ENCODE peak calls at places on chromosomes 16 and 17, in seven cellular contexts. One of them, this sample, is unnamed.

GRCh38 chr17:62790554-62790953 is 17.6 kb downstream of the MARCHF10 start:
- DNase-seq in aorta: no peak
- DNase-seq in activated CD4-positive, alpha-beta memory T cell treated with anti-CD3 and anti-CD28 coated beads, Interleukin-2, amount 10 ng/mL, durations not matched to agents 7 days and 5 days: no peak
- DNase-seq in cardiac septum: no peak
- DNase-seq in CD4-positive, alpha-beta T cell: no peak
- DNase-seq in stimulated activated CD4-positive, alpha-beta T cell treated with anti-CD3 and anti-CD28 coated beads, TNF-alpha, amount 100 ng/mL, for 1 hour: no peak
- DNase-seq in left lung: no peak
- DNase-seq in this sample: no peak

GRCh38 chr17:50102164-50102991 is 7.2 kb downstream of the PDK2 start:
- DNase-seq in aorta: peak
- DNase-seq in activated CD4-positive, alpha-beta memory T cell treated with anti-CD3 and anti-CD28 coated beads, Interleukin-2, amount 10 ng/mL, durations not matched to agents 7 days and 5 days: no peak
- DNase-seq in cardiac septum: peak
- DNase-seq in CD4-positive, alpha-beta T cell: no peak
- DNase-seq in stimulated activated CD4-positive, alpha-beta T cell treated with anti-CD3 and anti-CD28 coated beads, TNF-alpha, amount 100 ng/mL, for 1 hour: no peak
- DNase-seq in left lung: peak
- DNase-seq in this sample: peak

GRCh38 chr16:13554020-13554419 is 365.9 kb upstream of the ERCC4 start:
- DNase-seq in aorta: no peak
- DNase-seq in activated CD4-positive, alpha-beta memory T cell treated with anti-CD3 and anti-CD28 coated beads, Interleukin-2, amount 10 ng/mL, durations not matched to agents 7 days and 5 days: no peak
- DNase-seq in cardiac septum: no peak
- DNase-seq in CD4-positive, alpha-beta T cell: no peak
- DNase-seq in stimulated activated CD4-positive, alpha-beta T cell treated with anti-CD3 and anti-CD28 coated beads, TNF-alpha, amount 100 ng/mL, for 1 hour: no peak
- DNase-seq in left lung: no peak
- DNase-seq in this sample: no peak

GRCh38 chr17:57586099-57586702 is 158.9 kb downstream of the CCDC182 start:
- DNase-seq in aorta: no peak
- DNase-seq in activated CD4-positive, alpha-beta memory T cell treated with anti-CD3 and anti-CD28 coated beads, Interleukin-2, amount 10 ng/mL, durations not matched to agents 7 days and 5 days: no peak
- DNase-seq in cardiac septum: no peak
- DNase-seq in CD4-positive, alpha-beta T cell: no peak
- DNase-seq in stimulated activated CD4-positive, alpha-beta T cell treated with anti-CD3 and anti-CD28 coated beads, TNF-alpha, amount 100 ng/mL, for 1 hour: no peak
- DNase-seq in left lung: no peak
- DNase-seq in this sample: no peak

GRCh38 chr17:42421479-42422332 is 1.4 kb downstream of the CAVIN1 start:
- DNase-seq in aorta: peak
- DNase-seq in activated CD4-positive, alpha-beta memory T cell treated with anti-CD3 and anti-CD28 coated beads, Interleukin-2, amount 10 ng/mL, durations not matched to agents 7 days and 5 days: no peak
- DNase-seq in cardiac septum: peak
- DNase-seq in CD4-positive, alpha-beta T cell: no peak
- DNase-seq in stimulated activated CD4-positive, alpha-beta T cell treated with anti-CD3 and anti-CD28 coated beads, TNF-alpha, amount 100 ng/mL, for 1 hour: no peak
- DNase-seq in left lung: peak
- DNase-seq in this sample: peak

GRCh38 chr16:10297341-10298006 is 88.4 kb upstream of the ATF7IP2 start:
- DNase-seq in aorta: no peak
- DNase-seq in activated CD4-positive, alpha-beta memory T cell treated with anti-CD3 and anti-CD28 coated beads, Interleukin-2, amount 10 ng/mL, durations not matched to agents 7 days and 5 days: no peak
- DNase-seq in cardiac septum: no peak
- DNase-seq in CD4-positive, alpha-beta T cell: no peak
- DNase-seq in stimulated activated CD4-positive, alpha-beta T cell treated with anti-CD3 and anti-CD28 coated beads, TNF-alpha, amount 100 ng/mL, for 1 hour: no peak
- DNase-seq in left lung: peak
- DNase-seq in this sample: no peak

GRCh38 chr17:17886747-17887146 is 50.0 kb upstream of the SREBF1 start:
- DNase-seq in aorta: no peak
- DNase-seq in activated CD4-positive, alpha-beta memory T cell treated with anti-CD3 and anti-CD28 coated beads, Interleukin-2, amount 10 ng/mL, durations not matched to agents 7 days and 5 days: no peak
- DNase-seq in cardiac septum: no peak
- DNase-seq in CD4-positive, alpha-beta T cell: no peak
- DNase-seq in stimulated activated CD4-positive, alpha-beta T cell treated with anti-CD3 and anti-CD28 coated beads, TNF-alpha, amount 100 ng/mL, for 1 hour: no peak
- DNase-seq in left lung: no peak
- DNase-seq in this sample: no peak

GRCh38 chr16:18829221-18829620 is 27.9 kb upstream of the ARL6IP1 start:
- DNase-seq in aorta: no peak
- DNase-seq in activated CD4-positive, alpha-beta memory T cell treated with anti-CD3 and anti-CD28 coated beads, Interleukin-2, amount 10 ng/mL, durations not matched to agents 7 days and 5 days: no peak
- DNase-seq in cardiac septum: no peak
- DNase-seq in CD4-positive, alpha-beta T cell: no peak
- DNase-seq in stimulated activated CD4-positive, alpha-beta T cell treated with anti-CD3 and anti-CD28 coated beads, TNF-alpha, amount 100 ng/mL, for 1 hour: no peak
- DNase-seq in left lung: no peak
- DNase-seq in this sample: no peak

GRCh38 chr16:47817048-47817447 is 338.7 kb downstream of the ABCC12 start:
- DNase-seq in aorta: no peak
- DNase-seq in activated CD4-positive, alpha-beta memory T cell treated with anti-CD3 and anti-CD28 coated beads, Interleukin-2, amount 10 ng/mL, durations not matched to agents 7 days and 5 days: no peak
- DNase-seq in cardiac septum: no peak
- DNase-seq in CD4-positive, alpha-beta T cell: no peak
- DNase-seq in stimulated activated CD4-positive, alpha-beta T cell treated with anti-CD3 and anti-CD28 coated beads, TNF-alpha, amount 100 ng/mL, for 1 hour: no peak
- DNase-seq in left lung: no peak
- DNase-seq in this sample: no peak

GRCh38 chr16:74275031-74275636 is 21.5 kb upstream of the PSMD7 start:
- DNase-seq in aorta: no peak
- DNase-seq in activated CD4-positive, alpha-beta memory T cell treated with anti-CD3 and anti-CD28 coated beads, Interleukin-2, amount 10 ng/mL, durations not matched to agents 7 days and 5 days: no peak
- DNase-seq in cardiac septum: no peak
- DNase-seq in CD4-positive, alpha-beta T cell: no peak
- DNase-seq in stimulated activated CD4-positive, alpha-beta T cell treated with anti-CD3 and anti-CD28 coated beads, TNF-alpha, amount 100 ng/mL, for 1 hour: no peak
- DNase-seq in left lung: no peak
- DNase-seq in this sample: no peak

GRCh38 chr16:53091508-53092211 is 36.9 kb downstream of the CHD9 start:
- DNase-seq in aorta: no peak
- DNase-seq in activated CD4-positive, alpha-beta memory T cell treated with anti-CD3 and anti-CD28 coated beads, Interleukin-2, amount 10 ng/mL, durations not matched to agents 7 days and 5 days: no peak
- DNase-seq in cardiac septum: no peak
- DNase-seq in CD4-positive, alpha-beta T cell: no peak
- DNase-seq in stimulated activated CD4-positive, alpha-beta T cell treated with anti-CD3 and anti-CD28 coated beads, TNF-alpha, amount 100 ng/mL, for 1 hour: no peak
- DNase-seq in left lung: peak
- DNase-seq in this sample: peak

GRCh38 chr17:45228121-45228941 is 6.6 kb downstream of the FMNL1 start:
- DNase-seq in aorta: no peak
- DNase-seq in activated CD4-positive, alpha-beta memory T cell treated with anti-CD3 and anti-CD28 coated beads, Interleukin-2, amount 10 ng/mL, durations not matched to agents 7 days and 5 days: no peak
- DNase-seq in cardiac septum: no peak
- DNase-seq in CD4-positive, alpha-beta T cell: no peak
- DNase-seq in stimulated activated CD4-positive, alpha-beta T cell treated with anti-CD3 and anti-CD28 coated beads, TNF-alpha, amount 100 ng/mL, for 1 hour: no peak
- DNase-seq in left lung: no peak
- DNase-seq in this sample: no peak

GRCh38 chr17:50289268-50289667 is 15.0 kb downstream of the TMEM92 start:
- DNase-seq in aorta: no peak
- DNase-seq in activated CD4-positive, alpha-beta memory T cell treated with anti-CD3 and anti-CD28 coated beads, Interleukin-2, amount 10 ng/mL, durations not matched to agents 7 days and 5 days: no peak
- DNase-seq in cardiac septum: no peak
- DNase-seq in CD4-positive, alpha-beta T cell: no peak
- DNase-seq in stimulated activated CD4-positive, alpha-beta T cell treated with anti-CD3 and anti-CD28 coated beads, TNF-alpha, amount 100 ng/mL, for 1 hour: no peak
- DNase-seq in left lung: no peak
- DNase-seq in this sample: no peak

GRCh38 chr17:17926840-17927449 is 45.3 kb downstream of the TOM1L2 start:
- DNase-seq in aorta: no peak
- DNase-seq in activated CD4-positive, alpha-beta memory T cell treated with anti-CD3 and anti-CD28 coated beads, Interleukin-2, amount 10 ng/mL, durations not matched to agents 7 days and 5 days: no peak
- DNase-seq in cardiac septum: no peak
- DNase-seq in CD4-positive, alpha-beta T cell: no peak
- DNase-seq in stimulated activated CD4-positive, alpha-beta T cell treated with anti-CD3 and anti-CD28 coated beads, TNF-alpha, amount 100 ng/mL, for 1 hour: no peak
- DNase-seq in left lung: no peak
- DNase-seq in this sample: no peak

This sample was measured in sciatic nerve.